ENCODE peak calls at places on chromosomes 4 and X, in five cellular contexts. I, K, E, D and G are unnamed samples.

GRCh38 chrX:154323537-154323936 is 27.9 kb downstream of the TKTL1 start:
- DNase-seq in I (no peak), E (no peak), D (no peak), K (no peak), G (no peak)

GRCh38 chrX:75522565-75523411 is at the start of gene ZDHHC15:
- DNase-seq in D (peak; percentile 73), K (peak; percentile 18), E (peak; percentile 1), I (no peak), G (peak; percentile 0)

GRCh38 chrX:123561439-123562215 is 171.2 kb downstream of the THOC2 start:
- DNase-seq in E (no peak), I (no peak), D (no peak), K (no peak), G (no peak)

GRCh38 chr4:41561241-41561640 is 23.3 kb downstream of the LIMCH1 start:
- DNase-seq in K (no peak), I (no peak), D (no peak), E (no peak), G (no peak)

GRCh38 chr4:78324625-78325024 is 226.9 kb upstream of the ANXA3 start:
- DNase-seq in D (no peak), E (no peak), I (no peak), K (no peak), G (no peak)

GRCh38 chr4:42965326-42965725 is 72.8 kb downstream of the GRXCR1 start:
- DNase-seq in E (peak; percentile 48), K (no peak), I (no peak), D (peak; percentile 7), G (no peak)

GRCh38 chr4:94127707-94128328 is 79.8 kb upstream of the SMARCAD1 start:
- DNase-seq in E (peak; percentile 33), K (peak; percentile 49), I (no peak), D (peak; percentile 74), G (peak; percentile 36)

GRCh38 chr4:139438141-139438540 is 15.8 kb upstream of the RAB33B start:
- DNase-seq in I (no peak), E (no peak), K (no peak), D (no peak), G (no peak)

GRCh38 chrX:63275127-63275526 is 76.0 kb downstream of the SPIN4 start:
- DNase-seq in K (no peak), E (peak; percentile 58), D (peak; percentile 47), I (no peak), G (peak; percentile 27)

GRCh38 chrX:117985241-117985640 is 131.4 kb downstream of the KLHL13 start:
- DNase-seq in I (no peak), E (peak; percentile 34), K (peak; percentile 12), D (peak; percentile 44), G (no peak)

GRCh38 chr4:73447701-73448100 is 11.7 kb downstream of the AFP start:
- DNase-seq in I (no peak), K (peak; percentile 11), E (peak; percentile 29), D (no peak), G (no peak)

GRCh38 chr4:159946983-159947645 is 844.2 kb downstream of the RAPGEF2 start:
- DNase-seq in K (peak; percentile 50), D (peak; percentile 82), I (peak; percentile 83), E (peak; percentile 72), G (peak; percentile 46)

GRCh38 chrX:73849054-73849453 is 286.1 kb downstream of the CHIC1 start:
- DNase-seq in I (no peak), K (no peak), D (no peak), E (no peak), G (no peak)

GRCh38 chr4:8077181-8078108 is 81.2 kb downstream of the ABLIM2 start:
- DNase-seq in I (no peak), D (no peak), K (no peak), E (no peak), G (no peak)

GRCh38 chr4:41110050-41110449 is 104.3 kb downstream of the APBB2 start:
- DNase-seq in K (no peak), D (no peak), E (no peak), I (no peak), G (no peak)

GRCh38 chr4:26885912-26886274 is 25.3 kb downstream of the STIM2 start:
- DNase-seq in I (no peak), E (no peak), K (no peak), D (peak; percentile 18), G (no peak)

GRCh38 chr4:15110120-15110571 is 107.9 kb downstream of the CPEB2 start:
- DNase-seq in E (peak; percentile 22), I (no peak), D (no peak), K (no peak), G (no peak)

GRCh38 chr4:13893221-13893620 is 265.7 kb upstream of the BOD1L1 start:
- DNase-seq in E (no peak), I (no peak), K (no peak), D (no peak), G (no peak)

GRCh38 chrX:17496407-17496806 is 121.4 kb downstream of the NHS start:
- DNase-seq in K (no peak), D (no peak), E (peak; percentile 88), I (no peak), G (no peak)

GRCh38 chr4:134935320-134935719 is 733.7 kb upstream of the PABPC4L start:
- DNase-seq in E (peak; percentile 18), K (peak; percentile 1), I (no peak), D (peak; percentile 68), G (peak; percentile 49)

GRCh38 chr4:143486314-143486713 is 27.2 kb upstream of the SMARCA5 start:
- DNase-seq in E (peak; percentile 61), D (no peak), I (no peak), K (no peak), G (no peak)

GRCh38 chr4:6463311-6464289 is 8.8 kb downstream of the PPP2R2C start:
- DNase-seq in K (no peak), E (no peak), I (no peak), D (no peak), G (no peak)

GRCh38 chr4:38210396-38211114 is 250.4 kb downstream of the PTTG2 start:
- DNase-seq in E (no peak), K (no peak), I (no peak), D (peak; percentile 25), G (peak; percentile 56)

GRCh38 chr4:6680372-6681034 is 13.2 kb upstream of the S100P start:
- DNase-seq in K (no peak), D (peak; percentile 78), I (no peak), E (peak; percentile 11), G (no peak)

GRCh38 chr4:169485084-169485483 is 127.3 kb downstream of the NEK1 start:
- DNase-seq in E (peak; percentile 23), K (peak; percentile 37), D (no peak), I (no peak), G (no peak)

GRCh38 chrX:119181491-119181890 is 53.9 kb upstream of the KIAA1210 start:
- DNase-seq in K (no peak), I (no peak), E (peak; percentile 70), D (peak; percentile 66), G (no peak)

GRCh38 chrX:73478961-73479360 is 32.1 kb downstream of the CDX4 start:
- DNase-seq in E (no peak), D (peak; percentile 2), I (no peak), K (no peak), G (no peak)

GRCh38 chr4:43754566-43754965 is 694.0 kb downstream of the KCTD8 start:
- DNase-seq in I (no peak), K (no peak), E (no peak), D (no peak), G (no peak)

GRCh38 chr4:102501176-102501634 is at the start of gene NFKB1:
- DNase-seq in E (peak; percentile 61), D (peak; percentile 62), I (no peak), K (peak; percentile 76), G (peak; percentile 81)

GRCh38 chrX:5708209-5708608 is 520.5 kb downstream of the NLGN4X start:
- DNase-seq in K (no peak), E (no peak), I (peak; percentile 10), D (no peak), G (no peak)

GRCh38 chr4:532588-533317 is 33.7 kb downstream of the PIGG start:
- DNase-seq in K (no peak), I (no peak), D (peak; percentile 34), E (no peak), G (no peak)

GRCh38 chr4:6606465-6607235 is 31.7 kb downstream of the MAN2B2 start:
- DNase-seq in K (no peak), I (no peak), E (no peak), D (no peak), G (no peak)

GRCh38 chr4:472881-473574 is 25.9 kb downstream of the ZNF721 start:
- DNase-seq in E (no peak), D (peak; percentile 18), K (peak; percentile 19), I (no peak), G (peak; percentile 47)

GRCh38 chr4:1539132-1539755 is 133.0 kb upstream of the NKX1-1 start:
- DNase-seq in I (no peak), E (no peak), K (no peak), D (no peak), G (no peak)
- TF ChIP-seq EZH2 in I (no peak), E (no peak), K (no peak), D (no peak), G (no peak)

GRCh38 chr4:110624016-110624770 is 1.3 kb upstream of the PITX2 start:
- DNase-seq in E (no peak), I (no peak), K (no peak), D (peak; percentile 10), G (no peak)
- TF ChIP-seq EZH2 in E (no peak), I (no peak), K (no peak), D (peak; percentile 34), G (no peak)

DNA sequence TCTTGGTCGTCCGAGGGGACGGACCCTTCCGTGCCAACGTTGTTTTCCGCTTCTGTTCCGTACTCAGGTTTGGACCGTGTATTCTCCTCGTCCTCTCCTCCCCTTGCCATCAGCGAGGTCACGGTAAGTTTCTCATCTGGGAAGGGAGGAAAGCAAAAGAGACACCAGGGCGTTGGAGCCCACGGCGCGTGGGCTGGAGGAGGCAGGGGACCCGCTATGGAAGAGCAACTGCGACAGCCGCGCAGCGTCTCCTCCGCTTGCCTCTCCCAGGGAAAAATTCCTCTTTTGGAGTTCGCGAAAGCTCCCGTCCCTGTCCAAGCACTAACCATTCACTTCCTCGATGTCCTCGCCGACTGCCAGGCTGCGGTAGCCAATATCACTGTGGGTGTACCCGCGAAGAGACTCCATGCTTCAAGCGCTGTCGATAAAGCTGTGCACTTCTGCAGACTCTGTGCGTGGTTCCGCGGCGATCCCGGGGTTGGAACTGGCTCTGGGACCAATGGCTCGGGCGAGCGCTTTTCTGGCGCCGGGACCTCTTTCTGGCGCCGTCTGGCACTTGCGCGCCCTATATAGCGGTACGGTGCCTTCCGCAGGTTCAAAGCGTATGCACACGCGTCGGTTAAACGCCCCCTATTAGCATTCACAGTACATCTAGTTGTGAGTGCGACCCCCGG is at the start of gene ESX1:
- DNase-seq in E (no peak), K (peak; percentile 3), D (peak; percentile 51), I (no peak), G (peak; percentile 4)
- TF ChIP-seq EZH2 in E (no peak), K (peak; percentile 68), D (peak; percentile 76), I (no peak), G (no peak)

DNA sequence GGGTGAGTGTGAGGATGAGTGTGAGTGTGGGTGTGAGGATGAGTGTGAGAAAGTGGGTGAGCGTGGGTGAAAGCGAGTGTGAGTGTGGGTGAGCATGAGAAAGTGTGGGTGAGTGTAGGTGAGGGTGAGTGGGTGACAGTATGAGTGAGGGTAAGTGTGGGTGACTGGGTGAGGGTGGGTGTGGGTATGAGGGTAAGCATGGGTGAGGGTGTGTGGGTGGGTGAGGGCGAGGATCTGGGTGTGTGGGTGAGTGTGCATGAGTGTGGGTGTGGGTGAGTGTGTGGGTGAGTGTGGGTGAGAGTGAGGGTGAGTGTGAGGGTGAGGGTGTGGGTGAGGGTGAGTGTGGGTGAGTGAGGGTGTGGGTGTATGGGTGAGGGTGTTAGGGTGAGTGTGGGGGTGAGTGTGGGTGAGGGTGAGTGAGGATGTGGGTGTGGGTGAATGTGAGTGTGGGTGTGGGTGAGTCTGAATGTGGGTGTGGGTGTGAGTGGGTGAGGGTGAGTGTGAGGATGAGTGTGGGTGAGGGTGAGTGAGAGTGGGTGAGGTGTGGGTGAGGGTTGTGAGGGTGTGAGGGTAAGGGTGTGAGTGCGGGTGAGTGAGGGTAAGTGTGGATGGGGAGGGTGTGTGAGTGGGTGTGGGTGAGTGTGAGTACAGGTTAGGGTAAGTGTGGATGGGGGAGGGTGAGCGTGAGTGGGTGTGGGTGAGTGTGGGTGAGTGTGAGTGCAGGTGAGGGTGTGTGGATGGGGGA is 48.9 kb downstream of the ING2 start:
- DNase-seq in K (no peak), E (no peak), D (no peak), I (no peak), G (no peak)
- TF ChIP-seq EZH2 in K (no peak), E (no peak), D (no peak), I (no peak), G (no peak)